ENCODE peak calls at places on chromosomes 12 and 14, in four cellular contexts. X, C, S and R are unnamed samples.

GRCh38 chr12:42213023-42213422 is 25.0 kb downstream of the YAF2 start:
- DNase-seq in C (no peak), S (no peak), X (no peak), R (no peak)

GRCh38 chr14:24355009-24355408 is 13.0 kb upstream of the NFATC4 start:
- DNase-seq in X (no peak), C (no peak), S (no peak), R (no peak)

GRCh38 chr12:128205145-128205544 is 61.8 kb upstream of the TMEM132C start:
- DNase-seq in C (no peak), S (no peak), X (no peak), R (no peak)

GRCh38 chr14:32372154-32372553 is 43.1 kb downstream of the AKAP6 start:
- DNase-seq in S (no peak), C (no peak), X (peak), R (no peak)

GRCh38 chr12:8943565-8944186 is 5.8 kb downstream of the M6PR start:
- DNase-seq in X (no peak), S (no peak), C (no peak), R (no peak)

GRCh38 chr12:131695968-131696367 is 14.9 kb upstream of the SFSWAP start:
- DNase-seq in X (no peak), S (no peak), C (no peak), R (no peak)

GRCh38 chr14:66572836-66573235 is 64.9 kb downstream of the GPHN start:
- DNase-seq in C (no peak), S (no peak), X (no peak), R (no peak)

GRCh38 chr12:105253882-105254513 is 18.0 kb upstream of the APPL2 start:
- DNase-seq in C (no peak), X (peak), S (no peak), R (no peak)

GRCh38 chr14:64818151-64818550 is 61.6 kb downstream of the SPTB start:
- DNase-seq in C (no peak), S (no peak), X (no peak), R (no peak)

GRCh38 chr14:72743626-72744025 is 150.3 kb downstream of the DPF3 start:
- DNase-seq in X (no peak), C (no peak), S (no peak), R (no peak)

GRCh38 chr14:69441948-69442347 is 42.6 kb upstream of the PLEKHD1 start:
- DNase-seq in X (no peak), S (no peak), C (no peak), R (no peak)

GRCh38 chr12:26736563-26737486 is 96.2 kb downstream of the ITPR2 start:
- DNase-seq in C (no peak), S (no peak), X (peak), R (no peak)

GRCh38 chr12:93780115-93780641 is 103.0 kb downstream of the CRADD start:
- DNase-seq in X (no peak), S (no peak), C (no peak), R (no peak)

GRCh38 chr12:113208041-113208934 is 13.0 kb upstream of the TPCN1 start:
- DNase-seq in C (peak), S (peak), X (peak), R (no peak)

GRCh38 chr12:1797991-1798733 is 22.2 kb upstream of the LRTM2 start:
- DNase-seq in S (peak), C (no peak), X (no peak), R (peak)
- H3K4me3 ChIP-seq in S (peak), C (no peak), X (no peak), R (no peak)

DNA sequence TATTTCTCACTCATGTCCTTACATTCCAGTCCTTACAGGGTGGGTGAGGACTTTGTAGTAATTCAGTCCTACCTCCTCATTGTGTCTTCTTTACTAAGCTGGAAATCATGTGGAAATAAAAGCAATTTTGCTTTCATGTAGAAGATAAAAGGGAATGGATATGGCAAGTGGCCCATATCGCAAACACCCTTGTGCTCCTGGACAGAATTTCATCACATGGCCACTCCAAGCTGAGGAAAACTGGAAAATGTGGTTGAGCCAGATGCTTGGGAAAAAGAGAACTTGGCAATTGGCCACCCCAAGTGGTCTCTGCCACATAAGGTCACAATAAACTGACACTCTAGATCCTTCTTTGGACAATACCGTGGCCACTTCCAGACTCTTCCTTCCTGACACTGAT is 64.2 kb upstream of the IFNG-AS1 start:
- DNase-seq in X (no peak), S (no peak), C (no peak), R (no peak)
- H3K4me3 ChIP-seq in X (no peak), S (no peak), C (no peak), R (no peak)

GRCh38 chr14:71554323-71554722 is 377.9 kb upstream of the RGS6 start:
- DNase-seq in X (no peak), C (no peak), S (no peak), R (no peak)
- H3K4me3 ChIP-seq in X (no peak), C (no peak), S (peak), R (no peak)

DNA sequence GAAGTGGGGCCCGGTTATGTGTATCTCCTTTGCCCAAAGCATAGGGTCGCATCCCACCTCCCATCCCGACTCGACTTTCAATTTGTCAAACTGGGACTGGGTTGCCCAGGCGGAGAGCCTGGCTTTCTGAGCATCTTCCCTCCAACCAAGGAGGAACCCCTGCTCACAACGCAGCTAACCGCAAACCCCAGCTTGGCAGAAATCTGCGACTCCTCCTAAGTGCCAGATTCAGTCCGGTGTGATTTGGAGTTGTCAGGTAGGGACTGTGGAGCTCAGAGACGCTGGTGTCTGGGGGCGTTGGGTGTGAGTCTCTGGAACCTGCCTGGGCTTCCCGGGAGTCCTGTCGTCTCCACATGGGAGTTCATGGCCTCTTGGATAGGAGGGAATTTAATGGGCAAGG is 1126.7 kb downstream of the AACS start:
- DNase-seq in C (no peak), X (no peak), S (no peak), R (no peak)
- H3K4me3 ChIP-seq in C (no peak), X (no peak), S (peak), R (no peak)